ENCODE peak calls at places on chromosomes 6 and 20, in seven cellular contexts. K, S, P, Y, I, M and V are unnamed samples.

GRCh38 chr6:150079604-150080003 is 10.7 kb upstream of the ULBP3 start:
- DNase-seq in K (no peak), S (peak), P (no peak), Y (no peak), I (no peak), M (no peak), V (no peak)

GRCh38 chr20:14454296-14454695 is 116.9 kb upstream of the FLRT3 start:
- DNase-seq in K (no peak), S (no peak), P (no peak), Y (no peak), I (no peak), M (no peak), V (no peak)

GRCh38 chr20:21808863-21809664 is 103.6 kb downstream of the PAX1 start:
- DNase-seq in K (peak), S (no peak), P (peak), Y (peak), I (no peak), M (peak), V (no peak)

GRCh38 chr6:12766365-12766764 is 49.8 kb downstream of the PHACTR1 start:
- DNase-seq in K (no peak), S (no peak), P (no peak), Y (no peak), I (no peak), M (no peak), V (no peak)

GRCh38 chr6:144315226-144315980 is 30.3 kb downstream of the UTRN start:
- DNase-seq in K (peak), S (no peak), P (no peak), Y (peak), I (peak), M (peak), V (no peak)

GRCh38 chr6:57261896-57262295 is 39.8 kb upstream of the RAB23 start:
- DNase-seq in K (no peak), S (peak), P (no peak), Y (no peak), I (no peak), M (no peak), V (no peak)

GRCh38 chr20:19540401-19540800 is 217.7 kb upstream of the RIN2 start:
- DNase-seq in K (peak), S (peak), P (no peak), Y (peak), I (peak), M (no peak), V (no peak)

GRCh38 chr6:169070506-169071176 is 183.0 kb downstream of the THBS2 start:
- DNase-seq in K (peak), S (peak), P (no peak), Y (peak), I (no peak), M (peak), V (peak)

GRCh38 chr6:26116267-26116666 is 29.0 kb downstream of the HFE start:
- DNase-seq in K (no peak), S (no peak), P (no peak), Y (no peak), I (no peak), M (no peak), V (no peak)

GRCh38 chr6:53679446-53679933 is 13.9 kb upstream of the KLHL31 start:
- DNase-seq in K (no peak), S (peak), P (no peak), Y (no peak), I (no peak), M (no peak), V (peak)

GRCh38 chr6:1336246-1336843 is 24.4 kb downstream of the FOXQ1 start:
- DNase-seq in K (no peak), S (peak), P (no peak), Y (no peak), I (no peak), M (no peak), V (no peak)
- TF ChIP-seq CTCF in K (no peak), S (peak), P (peak), Y (no peak), I (no peak), M (no peak), V (peak)

DNA sequence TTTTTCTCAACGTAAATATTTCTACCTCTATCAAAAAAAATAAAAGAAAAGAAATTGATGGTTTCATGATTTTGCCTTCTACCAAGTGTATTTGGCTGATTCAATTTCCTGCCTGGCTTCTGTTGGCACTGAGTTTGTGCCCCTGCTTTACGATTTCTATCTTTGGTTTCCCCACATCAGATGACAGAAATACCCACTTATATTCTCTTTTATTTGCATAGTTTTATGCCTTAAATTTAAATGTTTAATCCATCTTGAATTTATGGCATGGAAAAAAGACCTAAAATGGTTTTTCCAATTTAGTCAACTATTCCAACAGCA is 34.3 kb downstream of the RNF24 start:
- DNase-seq in K (no peak), S (no peak), P (no peak), Y (no peak), I (no peak), M (no peak), V (no peak)
- H3K4me3 ChIP-seq in K (peak), S (no peak), P (peak), Y (peak), I (no peak), M (peak), V (no peak)

DNA sequence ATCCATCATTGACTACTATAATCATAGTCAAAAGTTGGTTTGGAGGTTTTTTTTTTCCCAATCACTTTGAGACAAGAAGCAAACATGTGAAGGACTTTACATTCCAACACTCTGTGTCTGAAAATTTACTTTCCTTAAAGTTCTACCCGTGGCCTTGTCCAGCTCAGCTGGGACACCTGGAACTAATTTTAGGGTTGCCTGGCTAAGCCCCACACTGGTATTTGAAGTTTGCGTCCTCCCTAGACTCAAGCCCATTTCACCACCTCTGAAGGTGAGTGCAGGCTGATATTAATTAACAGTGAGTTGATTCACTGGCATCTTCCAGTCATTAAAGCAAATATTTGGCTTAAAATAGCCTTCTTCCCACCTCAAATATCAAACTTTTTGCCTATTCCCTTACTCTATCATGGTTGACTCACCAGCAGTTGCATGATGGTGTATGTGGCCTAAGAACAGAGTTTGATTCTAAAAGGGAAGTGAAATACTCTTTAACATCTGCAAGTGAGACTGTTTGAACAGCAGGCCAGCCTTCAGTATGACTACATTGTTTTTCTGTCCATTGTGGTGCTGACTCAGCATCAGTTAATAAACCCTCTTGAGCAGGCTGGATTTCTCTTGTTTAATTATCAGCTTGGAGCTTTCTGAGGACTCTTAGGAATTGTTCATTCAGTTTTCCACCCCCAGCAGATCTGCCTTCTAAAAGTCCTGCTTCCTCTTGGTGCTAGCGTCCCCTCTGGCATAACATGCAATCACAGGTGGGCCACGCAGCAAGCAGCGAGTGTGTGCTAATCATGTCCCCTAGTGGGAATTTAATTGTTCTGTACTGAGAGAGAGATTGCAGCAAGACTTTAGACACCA is 1.8 kb upstream of the PRDM1 start:
- DNase-seq in K (no peak), S (peak), P (no peak), Y (peak), I (peak), M (no peak), V (peak)
- TF ChIP-seq CTCF in K (peak), S (peak), P (peak), Y (peak), I (no peak), M (no peak), V (peak)

GRCh38 chr20:59163641-59164530 is at the start of gene ZNF831:
- DNase-seq in K (no peak), S (no peak), P (no peak), Y (no peak), I (no peak), M (no peak), V (no peak)
- H3K4me3 ChIP-seq in K (peak), S (no peak), P (peak), Y (no peak), I (no peak), M (no peak), V (no peak)

GRCh38 chr6:110440026-110440425 is 24.7 kb upstream of the DDO start:
- DNase-seq in K (no peak), S (no peak), P (no peak), Y (no peak), I (no peak), M (no peak), V (no peak)
- TF ChIP-seq CTCF in K (no peak), S (no peak), P (no peak), Y (no peak), I (no peak), M (no peak), V (no peak)

GRCh38 chr20:61725145-61725544 is 340.5 kb downstream of the TAF4 start:
- DNase-seq in K (no peak), S (no peak), P (peak), Y (no peak), I (no peak), M (no peak), V (no peak)
- H3K4me3 ChIP-seq in K (no peak), S (no peak), P (no peak), Y (no peak), I (no peak), M (no peak), V (no peak)

GRCh38 chr20:6525447-6526303 is 241.8 kb upstream of the BMP2 start:
- DNase-seq in K (no peak), S (peak), P (no peak), Y (no peak), I (no peak), M (no peak), V (no peak)
- TF ChIP-seq CTCF in K (no peak), S (peak), P (no peak), Y (no peak), I (no peak), M (no peak), V (no peak)

GRCh38 chr20:37343994-37344355 is 2.0 kb upstream of the SRC start:
- DNase-seq in K (no peak), S (no peak), P (no peak), Y (no peak), I (no peak), M (no peak), V (no peak)
- H3K4me3 ChIP-seq in K (no peak), S (no peak), P (no peak), Y (no peak), I (no peak), M (no peak), V (no peak)

GRCh38 chr6:42569102-42570028 is 5.5 kb downstream of the UBR2 start:
- DNase-seq in K (no peak), S (peak), P (no peak), Y (no peak), I (no peak), M (no peak), V (no peak)
- TF ChIP-seq CTCF in K (no peak), S (no peak), P (no peak), Y (no peak), I (no peak), M (no peak), V (no peak)